ENCODE peak calls at places on chromosomes 1 and 21, in eight cellular contexts. J, E, D, P, L, H, V and K are unnamed samples.

GRCh38 chr1:34845131-34845901 is 14.2 kb downstream of the SMIM12 start:
- DNase-seq in J (no peak), E (no peak), D (no peak), P (no peak), L (no peak), H (no peak), V (no peak), K (no peak)

GRCh38 chr1:21342961-21343838 is 52.9 kb upstream of the ECE1 start:
- DNase-seq in J (no peak), E (no peak), D (no peak), P (no peak), L (no peak), H (no peak), V (no peak), K (no peak)

GRCh38 chr1:95041491-95042165 is 31.1 kb downstream of the ALG14 start:
- DNase-seq in J (peak), E (no peak), D (peak), P (peak), L (peak), H (no peak), V (no peak), K (peak)

GRCh38 chr1:119787776-119788175 is 19.1 kb upstream of the HMGCS2 start:
- DNase-seq in J (peak), E (no peak), D (no peak), P (no peak), L (no peak), H (no peak), V (no peak), K (no peak)

GRCh38 chr21:41663805-41664788 is 102.8 kb downstream of the RIPK4 start:
- DNase-seq in J (peak), E (no peak), D (no peak), P (no peak), L (no peak), H (no peak), V (peak), K (no peak)

GRCh38 chr1:208166340-208167138 is 77.6 kb downstream of the PLXNA2 start:
- DNase-seq in J (no peak), E (no peak), D (no peak), P (no peak), L (no peak), H (no peak), V (no peak), K (no peak)

GRCh38 chr1:65825736-65826135 is 33.0 kb downstream of the PDE4B start:
- DNase-seq in J (peak), E (no peak), D (no peak), P (peak), L (no peak), H (no peak), V (no peak), K (no peak)

GRCh38 chr1:40973912-40974311 is 5.6 kb upstream of the CTPS1 start:
- DNase-seq in J (no peak), E (no peak), D (no peak), P (no peak), L (no peak), H (no peak), V (no peak), K (no peak)

GRCh38 chr21:35190201-35190701 is 141.1 kb upstream of the RUNX1 start:
- DNase-seq in J (no peak), E (no peak), D (no peak), P (no peak), L (no peak), H (no peak), V (no peak), K (no peak)

GRCh38 chr1:176208034-176208433 is 948 bp upstream of the COP1 start:
- DNase-seq in J (no peak), E (no peak), D (no peak), P (no peak), L (no peak), H (no peak), V (no peak), K (no peak)

GRCh38 chr1:199089393-199090122 is 450.7 kb downstream of the PTPRC start:
- DNase-seq in J (no peak), E (no peak), D (no peak), P (no peak), L (no peak), H (no peak), V (no peak), K (no peak)